ENCODE peak calls at places on chromosomes 13 and 19, in four cellular contexts. One of them, this sample, is unnamed.

GRCh38 chr13:109355875-109356428 is 430.4 kb downstream of the IRS2 start:
- DNase-seq in suprapubic skin: no peak
- DNase-seq in iPS DF 6.9: no peak
- DNase-seq in Peyer's patch: no peak
- DNase-seq in this sample: no peak

GRCh38 chr13:39910041-39910440 is 254.6 kb downstream of the COG6 start:
- DNase-seq in suprapubic skin: no peak
- DNase-seq in iPS DF 6.9: no peak
- DNase-seq in Peyer's patch: no peak
- DNase-seq in this sample: no peak

GRCh38 chr19:43438291-43439162 is 23.8 kb downstream of the TEX101 start:
- DNase-seq in suprapubic skin: peak; percentile 84
- DNase-seq in iPS DF 6.9: no peak
- DNase-seq in Peyer's patch: peak; percentile 20
- DNase-seq in this sample: peak; percentile 62

GRCh38 chr13:68023838-68024581 is 793.9 kb upstream of the PCDH9 start:
- DNase-seq in suprapubic skin: no peak
- DNase-seq in iPS DF 6.9: peak; percentile 13
- DNase-seq in Peyer's patch: no peak
- DNase-seq in this sample: peak; percentile 43

GRCh38 chr19:55699221-55699620 is 24.2 kb downstream of the EPN1 start:
- DNase-seq in suprapubic skin: peak; percentile 38
- DNase-seq in iPS DF 6.9: no peak
- DNase-seq in Peyer's patch: no peak
- DNase-seq in this sample: no peak

GRCh38 chr13:99383511-99383921 is 76.3 kb upstream of the GPR183 start:
- DNase-seq in suprapubic skin: no peak
- DNase-seq in iPS DF 6.9: no peak
- DNase-seq in Peyer's patch: no peak
- DNase-seq in this sample: no peak

GRCh38 chr19:49165111-49165750 is 7.6 kb downstream of the TRPM4 start:
- DNase-seq in suprapubic skin: no peak
- DNase-seq in iPS DF 6.9: no peak
- DNase-seq in Peyer's patch: no peak
- DNase-seq in this sample: peak; percentile 32

GRCh38 chr19:2249010-2249866 is at the start of gene AMH:
- DNase-seq in suprapubic skin: no peak
- DNase-seq in iPS DF 6.9: no peak
- DNase-seq in Peyer's patch: no peak
- DNase-seq in this sample: no peak

GRCh38 chr19:1245884-1246816 is 2.2 kb upstream of the MIDN start:
- DNase-seq in suprapubic skin: no peak
- DNase-seq in iPS DF 6.9: no peak
- DNase-seq in Peyer's patch: no peak
- DNase-seq in this sample: peak; percentile 76

GRCh38 chr19:15587663-15588062 is 27.4 kb upstream of the CYP4F8 start:
- DNase-seq in suprapubic skin: peak; percentile 45
- DNase-seq in iPS DF 6.9: no peak
- DNase-seq in Peyer's patch: no peak
- DNase-seq in this sample: no peak

GRCh38 chr13:47081850-47082249 is 185.0 kb upstream of the HTR2A start:
- DNase-seq in suprapubic skin: no peak
- DNase-seq in iPS DF 6.9: no peak
- DNase-seq in Peyer's patch: no peak
- DNase-seq in this sample: no peak

GRCh38 chr19:39128511-39129079 is 3.0 kb downstream of the PAK4 start:
- DNase-seq in suprapubic skin: no peak
- DNase-seq in iPS DF 6.9: no peak
- DNase-seq in Peyer's patch: no peak
- DNase-seq in this sample: no peak

GRCh38 chr13:105083986-105084385 is 1451.5 kb downstream of the EFNB2 start:
- DNase-seq in suprapubic skin: no peak
- DNase-seq in iPS DF 6.9: no peak
- DNase-seq in Peyer's patch: no peak
- DNase-seq in this sample: no peak

GRCh38 chr19:30227071-30227621 is 145.0 kb upstream of the ZNF536 start:
- DNase-seq in suprapubic skin: no peak
- DNase-seq in iPS DF 6.9: no peak
- DNase-seq in Peyer's patch: no peak
- DNase-seq in this sample: no peak

GRCh38 chr19:58021541-58022282 is 12.1 kb upstream of the ZSCAN1 start:
- DNase-seq in suprapubic skin: no peak
- DNase-seq in iPS DF 6.9: peak; percentile 87
- DNase-seq in Peyer's patch: peak; percentile 25
- DNase-seq in this sample: no peak

GRCh38 chr13:84940801-84941200 is 858.4 kb downstream of the SLITRK6 start:
- DNase-seq in suprapubic skin: no peak
- DNase-seq in iPS DF 6.9: no peak
- DNase-seq in Peyer's patch: no peak
- DNase-seq in this sample: no peak

GRCh38 chr19:10517760-10518443 is 655 bp upstream of the S1PR5 start:
- DNase-seq in suprapubic skin: no peak
- DNase-seq in iPS DF 6.9: no peak
- DNase-seq in Peyer's patch: no peak
- DNase-seq in this sample: no peak

GRCh38 chr13:98686281-98686680 is 66.2 kb downstream of the SLC15A1 start:
- DNase-seq in suprapubic skin: no peak
- DNase-seq in iPS DF 6.9: no peak
- DNase-seq in Peyer's patch: no peak
- DNase-seq in this sample: no peak

GRCh38 chr19:55526216-55527196 is 10.4 kb downstream of the SBK2 start:
- DNase-seq in suprapubic skin: no peak
- DNase-seq in iPS DF 6.9: no peak
- DNase-seq in Peyer's patch: no peak
- DNase-seq in this sample: peak; percentile 87

GRCh38 chr19:2976609-2977000 is 759 bp upstream of the TLE6 start:
- DNase-seq in suprapubic skin: no peak
- DNase-seq in iPS DF 6.9: no peak
- DNase-seq in Peyer's patch: no peak
- DNase-seq in this sample: no peak

GRCh38 chr19:28137772-28138171 is 1075.2 kb downstream of the UQCRFS1 start:
- DNase-seq in suprapubic skin: no peak
- DNase-seq in iPS DF 6.9: no peak
- DNase-seq in Peyer's patch: no peak
- DNase-seq in this sample: no peak

GRCh38 chr13:46289260-46289955 is 77.7 kb downstream of the LRRC63 start:
- DNase-seq in suprapubic skin: no peak
- DNase-seq in iPS DF 6.9: no peak
- DNase-seq in Peyer's patch: no peak
- DNase-seq in this sample: no peak

GRCh38 chr19:33066543-33066942 is 1.9 kb upstream of the RHPN2 start:
- DNase-seq in suprapubic skin: no peak
- DNase-seq in iPS DF 6.9: no peak
- DNase-seq in Peyer's patch: no peak
- DNase-seq in this sample: no peak

GRCh38 chr19:39413269-39413902 is 917 bp downstream of the PLEKHG2 start:
- DNase-seq in suprapubic skin: peak; percentile 84
- DNase-seq in iPS DF 6.9: no peak
- DNase-seq in Peyer's patch: peak; percentile 49
- DNase-seq in this sample: peak; percentile 82

GRCh38 chr13:60431108-60431700 is 34.2 kb downstream of the TDRD3 start:
- DNase-seq in suprapubic skin: no peak
- DNase-seq in iPS DF 6.9: no peak
- DNase-seq in Peyer's patch: no peak
- DNase-seq in this sample: no peak

GRCh38 chr13:30334663-30335386 is 27.5 kb upstream of the KATNAL1 start:
- DNase-seq in suprapubic skin: no peak
- DNase-seq in iPS DF 6.9: peak; percentile 31
- DNase-seq in Peyer's patch: no peak
- DNase-seq in this sample: no peak

GRCh38 chr13:32264407-32264806 is 50.8 kb downstream of the ZAR1L start:
- DNase-seq in suprapubic skin: no peak
- DNase-seq in iPS DF 6.9: no peak
- DNase-seq in Peyer's patch: no peak
- DNase-seq in this sample: no peak

GRCh38 chr19:6210721-6211600 is 68.8 kb downstream of the MLLT1 start:
- DNase-seq in suprapubic skin: no peak
- DNase-seq in iPS DF 6.9: no peak
- DNase-seq in Peyer's patch: no peak
- DNase-seq in this sample: no peak

GRCh38 chr13:31452525-31452924 is 252.8 kb downstream of the B3GLCT start:
- DNase-seq in suprapubic skin: no peak
- DNase-seq in iPS DF 6.9: no peak
- DNase-seq in Peyer's patch: no peak
- DNase-seq in this sample: no peak

DNA sequence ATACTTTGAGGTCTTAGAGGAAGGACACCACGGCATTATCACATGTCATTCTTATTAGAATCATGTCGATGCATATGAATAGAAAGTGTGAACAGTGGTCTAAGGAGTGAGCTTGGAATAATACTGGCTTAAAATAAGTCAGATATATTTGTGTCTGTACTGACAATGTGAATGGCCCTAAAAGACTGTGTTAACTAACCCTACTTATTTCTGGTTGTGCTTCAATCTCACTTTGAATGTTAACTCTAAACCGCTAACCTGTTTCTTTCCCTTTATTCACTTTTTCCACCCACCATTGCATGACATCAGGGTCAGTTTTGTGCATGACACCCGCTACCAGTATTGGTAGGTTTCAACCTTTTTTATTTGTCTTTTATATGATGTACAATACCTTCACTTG is 69.1 kb upstream of the RAP2A start:
- DNase-seq in suprapubic skin: no peak
- DNase-seq in iPS DF 6.9: no peak
- DNase-seq in Peyer's patch: no peak
- DNase-seq in this sample: no peak
- H3K36me3 ChIP-seq in suprapubic skin: peaks cover 47% of the 10 kb centered on the region
- H3K36me3 ChIP-seq in iPS DF 6.9: no peaks in the 10 kb centered on the region
- H3K36me3 ChIP-seq in Peyer's patch: no peaks in the 10 kb centered on the region
- H3K36me3 ChIP-seq in this sample: no peaks in the 10 kb centered on the region

GRCh38 chr13:43266953-43267615 is 243.7 kb downstream of the DNAJC15 start:
- DNase-seq in suprapubic skin: no peak
- DNase-seq in iPS DF 6.9: no peak
- DNase-seq in Peyer's patch: no peak
- DNase-seq in this sample: no peak
- H3K4me1 ChIP-seq in suprapubic skin: peaks cover 4% of the 10 kb centered on the region
- H3K4me1 ChIP-seq in iPS DF 6.9: no peaks in the 10 kb centered on the region
- H3K4me1 ChIP-seq in Peyer's patch: no peaks in the 10 kb centered on the region
- H3K4me1 ChIP-seq in this sample: no peaks in the 10 kb centered on the region

GRCh38 chr19:54201980-54202379 is 1.3 kb downstream of the RPS9 start:
- DNase-seq in suprapubic skin: no peak
- DNase-seq in iPS DF 6.9: no peak
- DNase-seq in Peyer's patch: no peak
- DNase-seq in this sample: no peak
- H3K36me3 ChIP-seq in suprapubic skin: peaks cover 49% of the 10 kb centered on the region
- H3K36me3 ChIP-seq in iPS DF 6.9: peaks cover 44% of the 10 kb centered on the region
- H3K36me3 ChIP-seq in Peyer's patch: no peaks in the 10 kb centered on the region
- H3K36me3 ChIP-seq in this sample: peaks cover 6% of the 10 kb centered on the region

GRCh38 chr13:77537302-77537919 is 1.9 kb downstream of the SCEL start:
- DNase-seq in suprapubic skin: no peak
- DNase-seq in iPS DF 6.9: no peak
- DNase-seq in Peyer's patch: no peak
- DNase-seq in this sample: no peak
- H3K4me1 ChIP-seq in suprapubic skin: no peaks in the 10 kb centered on the region
- H3K4me1 ChIP-seq in iPS DF 6.9: no peaks in the 10 kb centered on the region
- H3K4me1 ChIP-seq in Peyer's patch: no peaks in the 10 kb centered on the region
- H3K4me1 ChIP-seq in this sample: no peaks in the 10 kb centered on the region

GRCh38 chr13:63163903-63164302 is 1748.3 kb upstream of the PCDH20 start:
- DNase-seq in suprapubic skin: no peak
- DNase-seq in iPS DF 6.9: no peak
- DNase-seq in Peyer's patch: no peak
- DNase-seq in this sample: no peak
- H3K36me3 ChIP-seq in suprapubic skin: no peaks in the 10 kb centered on the region
- H3K36me3 ChIP-seq in iPS DF 6.9: no peaks in the 10 kb centered on the region
- H3K36me3 ChIP-seq in Peyer's patch: no peaks in the 10 kb centered on the region
- H3K36me3 ChIP-seq in this sample: no peaks in the 10 kb centered on the region

DNA sequence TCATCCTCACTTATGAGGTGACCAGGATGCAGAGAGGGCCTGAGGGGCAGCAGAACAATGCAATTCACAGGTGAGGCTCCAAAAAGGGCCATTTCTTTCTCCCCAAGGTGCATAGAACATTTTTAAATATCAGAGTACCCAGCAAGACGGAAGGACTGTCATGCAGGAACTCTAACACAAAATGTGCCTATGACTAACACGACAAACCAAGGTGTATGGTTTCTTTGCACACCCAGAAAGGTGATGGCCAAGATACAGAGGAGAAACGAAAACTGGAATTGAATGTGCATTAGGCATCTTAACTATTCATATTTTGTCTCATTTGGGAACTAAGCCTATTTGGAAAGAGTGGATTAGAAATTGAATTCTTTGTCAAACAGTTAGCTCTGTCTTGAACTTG is 29.9 kb downstream of the SHISA2 start:
- DNase-seq in suprapubic skin: no peak
- DNase-seq in iPS DF 6.9: no peak
- DNase-seq in Peyer's patch: no peak
- DNase-seq in this sample: no peak
- H3K4me1 ChIP-seq in suprapubic skin: peaks cover 35% of the 10 kb centered on the region
- H3K4me1 ChIP-seq in iPS DF 6.9: peaks cover 2% of the 10 kb centered on the region
- H3K4me1 ChIP-seq in Peyer's patch: no peaks in the 10 kb centered on the region
- H3K4me1 ChIP-seq in this sample: no peaks in the 10 kb centered on the region

GRCh38 chr19:35165200-35166058 is 10.9 kb downstream of the FXYD5 start:
- DNase-seq in suprapubic skin: peak; percentile 35
- DNase-seq in iPS DF 6.9: no peak
- DNase-seq in Peyer's patch: no peak
- DNase-seq in this sample: no peak
- H3K36me3 ChIP-seq in suprapubic skin: peaks cover 77% of the 10 kb centered on the region
- H3K36me3 ChIP-seq in iPS DF 6.9: peaks cover 30% of the 10 kb centered on the region
- H3K36me3 ChIP-seq in Peyer's patch: no peaks in the 10 kb centered on the region
- H3K36me3 ChIP-seq in this sample: no peaks in the 10 kb centered on the region

GRCh38 chr19:4972509-4973230 is 3.8 kb downstream of the KDM4B start:
- DNase-seq in suprapubic skin: no peak
- DNase-seq in iPS DF 6.9: no peak
- DNase-seq in Peyer's patch: no peak
- DNase-seq in this sample: no peak

GRCh38 chr19:4971816-4972495 is 3.0 kb downstream of the KDM4B start:
- DNase-seq in suprapubic skin: no peak
- DNase-seq in iPS DF 6.9: no peak
- DNase-seq in Peyer's patch: no peak
- DNase-seq in this sample: peak; percentile 63

GRCh38 chr19:4977299-4978174 is 8.6 kb downstream of the KDM4B start:
- DNase-seq in suprapubic skin: no peak
- DNase-seq in iPS DF 6.9: no peak
- DNase-seq in Peyer's patch: no peak
- DNase-seq in this sample: no peak

GRCh38 chr19:4976412-4977298 is 7.7 kb downstream of the KDM4B start:
- DNase-seq in suprapubic skin: peak; percentile 91
- DNase-seq in iPS DF 6.9: no peak
- DNase-seq in Peyer's patch: peak; percentile 39
- DNase-seq in this sample: peak; percentile 55

DNA sequence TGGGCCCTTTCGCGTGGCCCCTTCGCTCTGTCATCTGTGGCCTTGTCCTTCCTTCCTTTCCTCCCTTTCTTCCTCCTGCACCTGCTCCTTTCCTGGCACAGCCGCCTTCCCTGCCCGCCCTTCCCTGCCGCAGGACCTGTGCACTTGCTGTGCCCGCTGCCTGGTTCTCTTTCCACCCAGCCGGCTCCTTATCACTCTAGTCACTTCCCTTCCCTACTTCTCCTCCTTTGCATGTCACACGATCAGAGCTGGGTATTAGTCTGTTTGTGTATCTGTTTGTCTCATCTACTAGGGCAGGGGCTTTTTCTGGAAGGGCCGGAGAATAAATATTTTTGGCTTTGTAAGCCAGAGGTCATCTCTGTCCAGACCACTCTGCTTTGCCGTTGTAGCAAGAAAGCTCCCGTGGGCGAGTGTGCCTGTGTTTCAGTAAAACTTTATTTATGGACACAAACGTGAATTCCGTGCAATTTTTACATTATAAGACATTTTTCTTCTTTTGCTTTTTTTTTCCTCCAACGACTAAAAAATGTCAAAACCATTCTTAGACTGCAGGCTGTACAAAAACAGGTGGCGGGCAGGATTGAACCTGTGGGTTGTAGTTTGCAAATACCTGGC is 6.0 kb downstream of the KDM4B start:
- DNase-seq in suprapubic skin: no peak
- DNase-seq in iPS DF 6.9: no peak
- DNase-seq in Peyer's patch: no peak
- DNase-seq in this sample: no peak
- H3K4me1 ChIP-seq in suprapubic skin: peaks cover 86% of the 10 kb centered on the region
- H3K4me1 ChIP-seq in iPS DF 6.9: peaks cover 4% of the 10 kb centered on the region
- H3K4me1 ChIP-seq in Peyer's patch: no peaks in the 10 kb centered on the region
- H3K4me1 ChIP-seq in this sample: peaks cover 20% of the 10 kb centered on the region

This sample was measured in mucosa of descending colon.